ENCODE peak calls at places on chromosome 14, in four cellular contexts. V is astrocyte, B is PC-3, F is HCT116. C is an unnamed sample.

GRCh38 chr14:94816113-94816512 is 46.2 kb upstream of the GSC start:
- DNase-seq in V (no peak), B (no peak), F (no peak), C (no peak)

GRCh38 chr14:31283568-31284252 is 76.1 kb upstream of the HECTD1 start:
- DNase-seq in V (peak; percentile 14), B (no peak), F (no peak), C (no peak)

GRCh38 chr14:44287858-44288257 is 219.2 kb downstream of the FSCB start:
- DNase-seq in V (no peak), B (no peak), F (no peak), C (no peak)

GRCh38 chr14:75631453-75631831 is 29.2 kb downstream of the ERG28 start:
- DNase-seq in V (peak; percentile 43), B (no peak), F (no peak), C (no peak)

GRCh38 chr14:73713206-73713803 is 879 bp downstream of the PNMA1 start:
- DNase-seq in V (no peak), B (no peak), F (no peak), C (no peak)

GRCh38 chr14:86003998-86004397 is 474.1 kb downstream of the FLRT2 start:
- DNase-seq in V (peak; percentile 61), B (peak; percentile 31), F (no peak), C (no peak)

GRCh38 chr14:20866963-20867362 is 24.2 kb upstream of the RNASE3 start:
- DNase-seq in V (no peak), B (peak; percentile 53), F (peak; percentile 16), C (no peak)

GRCh38 chr14:69573841-69574265 is 818 bp downstream of the CCDC177 start:
- DNase-seq in V (no peak), B (no peak), F (no peak), C (no peak)

GRCh38 chr14:64113279-64113678 is 180.9 kb downstream of the ESR2 start:
- DNase-seq in V (no peak), B (peak; percentile 22), F (no peak), C (peak; percentile 86)

GRCh38 chr14:100523536-100524025 is 63.6 kb downstream of the BEGAIN start:
- DNase-seq in V (no peak), B (no peak), F (no peak), C (peak; percentile 44)
- H3K9ac ChIP-seq in V (no peak overlapping the region), B (no peak overlapping the region), F (no peak overlapping the region), C (no peak overlapping the region)

GRCh38 chr14:58777541-58777979 is 139.8 kb downstream of the DACT1 start:
- DNase-seq in V (peak; percentile 22), B (no peak), F (no peak), C (no peak)
- H3K4me3 ChIP-seq in V (no peak overlapping the region), B (no peak overlapping the region), F (no peak overlapping the region), C (no peak overlapping the region)

DNA sequence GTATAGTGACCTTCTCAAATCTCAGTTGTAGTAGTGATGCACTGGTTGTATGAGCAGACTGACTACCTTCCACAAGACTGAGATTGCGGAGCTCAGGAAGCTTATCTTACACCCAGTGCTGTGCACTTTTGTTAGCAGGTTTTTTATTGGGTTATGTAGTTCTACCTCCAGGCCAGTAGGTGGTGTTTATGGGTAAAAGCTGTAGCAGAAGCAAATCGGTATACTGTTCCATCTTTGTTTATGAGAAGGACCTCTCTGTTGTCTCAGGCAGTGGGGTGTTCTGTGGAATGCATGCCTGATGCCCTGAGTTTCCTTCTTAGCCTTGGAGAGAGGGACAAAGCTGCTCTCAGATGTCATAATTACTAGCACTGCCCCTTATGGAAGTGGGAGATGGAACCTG is 217.8 kb downstream of the LRFN5 start:
- DNase-seq in V (no peak), B (no peak), F (no peak), C (no peak)
- TF ChIP-seq CTCF in V (no peak), B (peak; percentile 46), F (no peak), C (no peak)

GRCh38 chr14:54489731-54490447 is 1.1 kb upstream of the GMFB start:
- DNase-seq in V (no peak), B (peak; percentile 44), F (no peak), C (no peak)
- H3K9ac ChIP-seq in V (peak overlapping the region; percentile 98), B (peak overlapping the region; percentile 86), F (peak overlapping the region; percentile 81), C (peak overlapping the region; percentile 80)

GRCh38 chr14:61460853-61461611 is 139.7 kb downstream of the PRKCH start:
- DNase-seq in V (no peak), B (peak; percentile 82), F (no peak), C (no peak)
- H3K4me3 ChIP-seq in V (no peak overlapping the region), B (no peak overlapping the region), F (no peak overlapping the region), C (no peak overlapping the region)

DNA sequence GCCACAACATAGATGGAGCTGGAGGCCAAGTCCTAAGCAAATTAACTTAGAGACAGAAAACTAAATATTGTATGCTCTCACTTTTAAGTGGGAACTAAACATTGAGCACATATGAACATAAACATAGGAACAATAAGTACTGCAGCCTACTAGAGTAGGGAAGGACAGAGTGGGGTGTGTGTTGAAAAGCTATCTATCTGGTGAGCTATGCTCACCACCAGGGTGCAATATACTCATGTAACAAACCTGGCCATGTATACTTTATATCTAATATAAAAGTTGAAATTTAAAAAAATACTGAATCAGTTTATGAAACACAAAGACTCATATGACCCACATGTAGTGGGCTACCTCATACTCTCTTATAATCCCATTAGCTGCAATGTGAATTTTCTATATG is 1305.0 kb downstream of the LRFN5 start:
- DNase-seq in V (no peak), B (peak; percentile 39), F (no peak), C (no peak)
- TF ChIP-seq CTCF in V (no peak), B (peak; percentile 54), F (no peak), C (no peak)

GRCh38 chr14:24397639-24398297 is 1.0 kb upstream of the NYNRIN start:
- DNase-seq in V (no peak), B (no peak), F (no peak), C (no peak)

GRCh38 chr14:24398298-24398942 is 383 bp upstream of the NYNRIN start:
- DNase-seq in V (no peak), B (no peak), F (no peak), C (peak; percentile 66)

GRCh38 chr14:24401810-24402702 is 3.3 kb downstream of the NYNRIN start:
- DNase-seq in V (no peak), B (no peak), F (no peak), C (no peak)

GRCh38 chr14:24398943-24399801 is at the start of gene NYNRIN:
- DNase-seq in V (peak; percentile 16), B (no peak), F (no peak), C (peak; percentile 64)

GRCh38 chr14:24399981-24400718 is 1.3 kb downstream of the NYNRIN start:
- DNase-seq in V (no peak), B (no peak), F (no peak), C (no peak)
- H3K9ac ChIP-seq in V (peak overlapping the region; percentile 54), B (no peak overlapping the region), F (no peak overlapping the region), C (peak overlapping the region; percentile 84)

C was measured in colonic mucosa.